ENCODE peak calls at places on chromosomes 16 and 17, in four cellular contexts. F is GM03348, G is T-helper 1 cell, Z is hypothalamus. W is an unnamed sample.

GRCh38 chr16:49399594-49400364 is 26.2 kb downstream of the C16orf78 start:
- DNase-seq in G (no peak), Z (no peak), F (no peak), W (no peak)

GRCh38 chr16:70675851-70676513 is 9.9 kb downstream of the MTSS2 start:
- DNase-seq in G (no peak), F (no peak), Z (no peak), W (no peak)

GRCh38 chr16:24980077-24980793 is 34.9 kb downstream of the ARHGAP17 start:
- DNase-seq in G (no peak), Z (no peak), F (no peak), W (no peak)

GRCh38 chr16:19926449-19927390 is 42.1 kb upstream of the GPRC5B start:
- DNase-seq in F (peak), G (no peak), Z (no peak), W (no peak)

GRCh38 chr16:86980644-86981043 is 336.5 kb downstream of the C16orf95 start:
- DNase-seq in G (no peak), F (no peak), Z (no peak), W (no peak)

GRCh38 chr17:6912110-6913051 is 80.9 kb upstream of the TEKT1 start:
- DNase-seq in F (no peak), G (peak), Z (no peak), W (peak)

GRCh38 chr16:22370038-22370541 is 4.3 kb downstream of the CDR2 start:
- DNase-seq in G (no peak), F (peak), Z (no peak), W (no peak)

GRCh38 chr16:28538733-28539596 is at the start of gene NUPR1:
- DNase-seq in G (no peak), Z (peak), F (peak), W (no peak)

GRCh38 chr17:80100035-80100323 is 1.4 kb upstream of the GAA start:
- DNase-seq in G (no peak), F (no peak), Z (no peak), W (no peak)

W was measured in HL-60.